ENCODE peak calls at places on chromosomes 1 and 21, in four cellular contexts. One of them, this sample, is unnamed.

GRCh38 chr1:35691571-35692220 is 27.0 kb downstream of the C1orf216 start:
- DNase-seq in HCT116: no peak
- DNase-seq in HepG2: no peak
- DNase-seq in K562: no peak
- DNase-seq in this sample: no peak

GRCh38 chr1:52579415-52579814 is 22.8 kb upstream of the GPX7 start:
- DNase-seq in K562: no peak
- DNase-seq in HCT116: no peak
- DNase-seq in HepG2: peak
- DNase-seq in this sample: no peak

GRCh38 chr1:156114919-156115513 is 505 bp downstream of the LMNA start:
- DNase-seq in K562: no peak
- DNase-seq in HepG2: no peak
- DNase-seq in HCT116: no peak
- DNase-seq in this sample: no peak

GRCh38 chr1:9316080-9316444 is 23.4 kb downstream of the SPSB1 start:
- DNase-seq in HCT116: no peak
- DNase-seq in HepG2: no peak
- DNase-seq in K562: no peak
- DNase-seq in this sample: no peak

GRCh38 chr21:42621828-42622199 is 31.6 kb upstream of the PDE9A start:
- DNase-seq in HCT116: no peak
- DNase-seq in HepG2: no peak
- DNase-seq in K562: no peak
- DNase-seq in this sample: no peak

GRCh38 chr1:233614743-233615521 is 1.0 kb downstream of the KCNK1 start:
- DNase-seq in HepG2: no peak
- DNase-seq in HCT116: no peak
- DNase-seq in K562: no peak
- DNase-seq in this sample: no peak

GRCh38 chr1:91606546-91607078 is 106.0 kb downstream of the CDC7 start:
- DNase-seq in HepG2: peak
- DNase-seq in K562: no peak
- DNase-seq in HCT116: no peak
- DNase-seq in this sample: no peak

GRCh38 chr1:181669209-181669608 is 185.9 kb downstream of the CACNA1E start:
- DNase-seq in K562: no peak
- DNase-seq in HCT116: no peak
- DNase-seq in HepG2: no peak
- DNase-seq in this sample: no peak

GRCh38 chr1:53835491-53835890 is 2.6 kb downstream of the NDC1 start:
- DNase-seq in K562: no peak
- DNase-seq in HCT116: no peak
- DNase-seq in HepG2: no peak
- DNase-seq in this sample: no peak

GRCh38 chr21:15247613-15248012 is 182.8 kb upstream of the NRIP1 start:
- DNase-seq in K562: no peak
- DNase-seq in HCT116: no peak
- DNase-seq in HepG2: no peak
- DNase-seq in this sample: no peak

GRCh38 chr1:85597709-85598108 is 17.1 kb downstream of the CCN1 start:
- DNase-seq in K562: no peak
- DNase-seq in HepG2: no peak
- DNase-seq in HCT116: no peak
- DNase-seq in this sample: no peak

GRCh38 chr1:168260393-168260792 is 20.3 kb upstream of the TBX19 start:
- DNase-seq in HepG2: no peak
- DNase-seq in HCT116: no peak
- DNase-seq in K562: no peak
- DNase-seq in this sample: no peak

GRCh38 chr1:181089017-181089776 is 697 bp downstream of the IER5 start:
- DNase-seq in K562: peak
- DNase-seq in HCT116: no peak
- DNase-seq in HepG2: no peak
- DNase-seq in this sample: no peak

GRCh38 chr1:228015276-228016180 is 8.7 kb downstream of the WNT3A start:
- DNase-seq in HepG2: no peak
- DNase-seq in HCT116: no peak
- DNase-seq in K562: no peak
- DNase-seq in this sample: no peak

GRCh38 chr1:88867743-88868521 is 23.4 kb downstream of the GTF2B start:
- DNase-seq in K562: no peak
- DNase-seq in HCT116: no peak
- DNase-seq in HepG2: no peak
- DNase-seq in this sample: no peak

DNA sequence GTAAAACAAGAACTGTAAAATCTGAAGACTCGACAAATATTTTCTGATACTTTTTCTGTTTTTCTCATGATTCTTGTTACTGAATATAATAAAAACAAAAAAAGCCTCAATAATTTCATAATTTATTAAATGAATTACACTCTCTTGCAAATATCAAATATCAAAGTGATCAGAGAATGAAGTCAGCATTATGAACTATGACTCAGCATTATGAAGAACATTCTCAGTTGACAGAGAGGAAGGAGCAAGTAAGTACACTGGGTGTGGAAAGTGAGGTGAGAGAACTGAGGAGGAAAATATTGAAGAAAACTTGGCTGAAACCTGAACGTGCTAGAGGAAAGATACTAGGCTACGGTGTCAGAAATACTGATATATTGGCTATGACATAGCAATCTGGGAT is 529.5 kb downstream of the KCNT2 start:
- DNase-seq in HCT116: no peak
- DNase-seq in K562: peak
- DNase-seq in HepG2: no peak
- DNase-seq in this sample: no peak
- TF ChIP-seq TCF7L2 in HCT116: no peak
- TF ChIP-seq TCF7L2 in K562: no peak
- TF ChIP-seq TCF7L2 in HepG2: no peak
- TF ChIP-seq TCF7L2 in this sample: no peak

GRCh38 chr1:110003747-110004428 is 19.3 kb downstream of the AHCYL1 start:
- DNase-seq in HCT116: peak
- DNase-seq in K562: peak
- DNase-seq in HepG2: peak
- DNase-seq in this sample: no peak
- TF ChIP-seq POLR2AphosphoS5 in HCT116: no peak
- TF ChIP-seq POLR2AphosphoS5 in K562: peak
- TF ChIP-seq POLR2AphosphoS5 in HepG2: no peak
- TF ChIP-seq POLR2AphosphoS5 in this sample: no peak

DNA sequence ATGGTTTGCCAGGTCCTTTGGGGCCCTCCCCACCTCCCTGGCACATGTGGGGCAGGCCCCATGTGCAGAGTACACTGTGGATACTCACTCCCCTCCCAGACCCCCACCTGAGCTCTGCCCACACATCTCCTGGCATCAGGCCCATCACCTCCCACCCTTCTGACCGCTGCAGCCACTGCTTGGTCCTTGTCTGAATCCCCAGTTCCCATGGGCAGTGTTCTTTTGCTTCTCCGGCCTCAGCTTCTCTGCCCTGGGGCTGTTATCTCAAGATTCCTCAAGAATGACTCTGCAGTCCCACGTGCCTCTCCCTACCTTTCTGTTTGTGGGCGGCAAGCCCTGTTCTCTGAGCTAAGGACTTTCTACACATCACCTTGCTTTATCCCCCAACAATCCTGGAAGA is 187.7 kb upstream of the EDN2 start:
- DNase-seq in HepG2: no peak
- DNase-seq in K562: no peak
- DNase-seq in HCT116: peak
- DNase-seq in this sample: no peak
- TF ChIP-seq TCF7L2 in HepG2: no peak
- TF ChIP-seq TCF7L2 in K562: no peak
- TF ChIP-seq TCF7L2 in HCT116: no peak
- TF ChIP-seq TCF7L2 in this sample: no peak

GRCh38 chr1:37995773-37996379 is 6.1 kb upstream of the SF3A3 start:
- DNase-seq in HCT116: no peak
- DNase-seq in K562: no peak
- DNase-seq in HepG2: no peak
- DNase-seq in this sample: no peak
- TF ChIP-seq POLR2AphosphoS5 in HCT116: no peak
- TF ChIP-seq POLR2AphosphoS5 in K562: no peak
- TF ChIP-seq POLR2AphosphoS5 in HepG2: no peak
- TF ChIP-seq POLR2AphosphoS5 in this sample: peak

DNA sequence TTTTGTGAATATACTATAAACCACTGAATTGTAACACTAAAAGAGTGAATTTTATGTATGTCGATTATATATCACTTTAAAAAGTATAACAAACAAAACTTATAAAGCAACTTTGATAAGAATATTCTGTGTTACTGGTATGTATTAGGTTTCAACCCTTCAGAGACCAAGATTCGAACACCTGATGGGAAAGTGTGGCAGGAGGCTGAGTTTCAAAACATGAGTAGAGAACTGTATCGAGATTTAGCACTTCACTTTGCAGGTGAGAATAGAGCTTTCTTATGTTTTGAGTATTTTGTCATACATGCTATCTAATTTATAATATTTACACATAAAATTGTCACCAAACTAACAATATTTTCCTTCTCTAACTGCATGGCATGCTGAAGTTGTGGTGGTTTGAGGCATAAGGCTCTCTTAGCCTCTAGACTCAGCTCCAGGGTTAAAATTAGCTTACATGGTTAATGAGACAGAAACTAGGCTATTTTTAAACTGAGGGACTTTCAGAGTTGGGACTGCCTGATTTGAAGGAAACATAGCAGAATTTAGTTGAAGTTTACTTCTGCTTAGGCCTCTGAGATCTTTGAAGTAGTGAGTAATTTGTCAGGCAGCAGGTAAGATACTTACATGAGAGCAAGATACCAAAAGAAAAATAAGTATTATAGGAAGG is 48.6 kb downstream of the CEP350 start:
- DNase-seq in HepG2: no peak
- DNase-seq in HCT116: no peak
- DNase-seq in K562: no peak
- DNase-seq in this sample: no peak
- TF ChIP-seq TCF7L2 in HepG2: no peak
- TF ChIP-seq TCF7L2 in HCT116: no peak
- TF ChIP-seq TCF7L2 in K562: no peak
- TF ChIP-seq TCF7L2 in this sample: no peak

This sample was measured in Panc1.